ENCODE peak calls at places on chromosome 5, in seven cellular contexts. One of them, this sample, is unnamed.
A peak's percentile ranks its signal among the peaks of the same experiment; 100 is the strongest.

GRCh38 chr5:124605516-124605915 is 140.9 kb downstream of the ZNF608 start:
- DNase-seq in mesendoderm: no peak
- DNase-seq in heart left ventricle: no peak
- DNase-seq in iPS DF 6.9: no peak
- DNase-seq in hepatocyte: peak; percentile 19
- DNase-seq in left ventricle myocardium inferior: peak; percentile 42
- DNase-seq in tibial nerve: peak; percentile 25
- DNase-seq in this sample: peak; percentile 59

GRCh38 chr5:41761663-41762062 is 108.6 kb downstream of the OXCT1 start:
- DNase-seq in mesendoderm: no peak
- DNase-seq in heart left ventricle: no peak
- DNase-seq in iPS DF 6.9: no peak
- DNase-seq in hepatocyte: no peak
- DNase-seq in left ventricle myocardium inferior: no peak
- DNase-seq in tibial nerve: no peak
- DNase-seq in this sample: no peak

GRCh38 chr5:139882961-139883539 is 87.4 kb downstream of the PSD2 start:
- DNase-seq in mesendoderm: no peak
- DNase-seq in heart left ventricle: no peak
- DNase-seq in iPS DF 6.9: no peak
- DNase-seq in hepatocyte: peak; percentile 34
- DNase-seq in left ventricle myocardium inferior: no peak
- DNase-seq in tibial nerve: no peak
- DNase-seq in this sample: no peak

GRCh38 chr5:93164690-93165089 is 416.3 kb downstream of the NR2F1-AS1 start:
- DNase-seq in mesendoderm: peak; percentile 48
- DNase-seq in heart left ventricle: no peak
- DNase-seq in iPS DF 6.9: no peak
- DNase-seq in hepatocyte: no peak
- DNase-seq in left ventricle myocardium inferior: no peak
- DNase-seq in tibial nerve: no peak
- DNase-seq in this sample: no peak

GRCh38 chr5:14153932-14154646 is 10.9 kb downstream of the TRIO start:
- DNase-seq in mesendoderm: peak; percentile 85
- DNase-seq in heart left ventricle: peak; percentile 73
- DNase-seq in iPS DF 6.9: no peak
- DNase-seq in hepatocyte: peak; percentile 71
- DNase-seq in left ventricle myocardium inferior: peak; percentile 71
- DNase-seq in tibial nerve: peak; percentile 57
- DNase-seq in this sample: peak; percentile 83

GRCh38 chr5:159515909-159516415 is 185.7 kb upstream of the IL12B start:
- DNase-seq in mesendoderm: peak; percentile 81
- DNase-seq in heart left ventricle: no peak
- DNase-seq in iPS DF 6.9: peak; percentile 60
- DNase-seq in hepatocyte: peak; percentile 69
- DNase-seq in left ventricle myocardium inferior: peak; percentile 43
- DNase-seq in tibial nerve: peak; percentile 34
- DNase-seq in this sample: peak; percentile 68

GRCh38 chr5:173984218-173984617 is 4.8 kb upstream of the C5orf47 start:
- DNase-seq in mesendoderm: peak; percentile 69
- DNase-seq in heart left ventricle: no peak
- DNase-seq in iPS DF 6.9: no peak
- DNase-seq in hepatocyte: peak; percentile 45
- DNase-seq in left ventricle myocardium inferior: no peak
- DNase-seq in tibial nerve: no peak
- DNase-seq in this sample: no peak

GRCh38 chr5:179316111-179316551 is 29.1 kb downstream of the ADAMTS2 start:
- DNase-seq in mesendoderm: no peak
- DNase-seq in heart left ventricle: peak; percentile 26
- DNase-seq in iPS DF 6.9: no peak
- DNase-seq in hepatocyte: no peak
- DNase-seq in left ventricle myocardium inferior: peak; percentile 13
- DNase-seq in tibial nerve: no peak
- DNase-seq in this sample: peak; percentile 34

GRCh38 chr5:102760815-102761214 is 5.7 kb downstream of the PAM start:
- DNase-seq in mesendoderm: no peak
- DNase-seq in heart left ventricle: no peak
- DNase-seq in iPS DF 6.9: no peak
- DNase-seq in hepatocyte: no peak
- DNase-seq in left ventricle myocardium inferior: no peak
- DNase-seq in tibial nerve: no peak
- DNase-seq in this sample: no peak

GRCh38 chr5:182126-182525 is 9.2 kb upstream of the LRRC14B start:
- DNase-seq in mesendoderm: no peak
- DNase-seq in heart left ventricle: peak; percentile 51
- DNase-seq in iPS DF 6.9: no peak
- DNase-seq in hepatocyte: no peak
- DNase-seq in left ventricle myocardium inferior: no peak
- DNase-seq in tibial nerve: no peak
- DNase-seq in this sample: peak; percentile 3

GRCh38 chr5:60261732-60262131 is 368.2 kb upstream of the PDE4D start:
- DNase-seq in mesendoderm: no peak
- DNase-seq in heart left ventricle: no peak
- DNase-seq in iPS DF 6.9: no peak
- DNase-seq in hepatocyte: no peak
- DNase-seq in left ventricle myocardium inferior: no peak
- DNase-seq in tibial nerve: no peak
- DNase-seq in this sample: no peak

GRCh38 chr5:174872271-174872670 is 147.9 kb downstream of the MSX2 start:
- DNase-seq in mesendoderm: no peak
- DNase-seq in heart left ventricle: no peak
- DNase-seq in iPS DF 6.9: no peak
- DNase-seq in hepatocyte: peak; percentile 7
- DNase-seq in left ventricle myocardium inferior: no peak
- DNase-seq in tibial nerve: no peak
- DNase-seq in this sample: no peak

GRCh38 chr5:143779506-143779905 is 32.5 kb upstream of the HMHB1 start:
- DNase-seq in mesendoderm: no peak
- DNase-seq in heart left ventricle: no peak
- DNase-seq in iPS DF 6.9: no peak
- DNase-seq in hepatocyte: no peak
- DNase-seq in left ventricle myocardium inferior: no peak
- DNase-seq in tibial nerve: no peak
- DNase-seq in this sample: no peak

GRCh38 chr5:318931-319601 is 2.4 kb upstream of the AHRR start:
- DNase-seq in mesendoderm: no peak
- DNase-seq in heart left ventricle: no peak
- DNase-seq in iPS DF 6.9: no peak
- DNase-seq in hepatocyte: no peak
- DNase-seq in left ventricle myocardium inferior: no peak
- DNase-seq in tibial nerve: no peak
- DNase-seq in this sample: peak; percentile 44

GRCh38 chr5:34915856-34916192 is 313 bp downstream of the BRIX1 start:
- DNase-seq in mesendoderm: no peak
- DNase-seq in heart left ventricle: no peak
- DNase-seq in iPS DF 6.9: no peak
- DNase-seq in hepatocyte: peak; percentile 20
- DNase-seq in left ventricle myocardium inferior: no peak
- DNase-seq in tibial nerve: no peak
- DNase-seq in this sample: no peak

GRCh38 chr5:115558388-115558956 is 13.9 kb upstream of the FEM1C start:
- DNase-seq in mesendoderm: no peak
- DNase-seq in heart left ventricle: no peak
- DNase-seq in iPS DF 6.9: no peak
- DNase-seq in hepatocyte: no peak
- DNase-seq in left ventricle myocardium inferior: no peak
- DNase-seq in tibial nerve: no peak
- DNase-seq in this sample: no peak

GRCh38 chr5:153209016-153209415 is 281.5 kb upstream of the GRIA1 start:
- DNase-seq in mesendoderm: no peak
- DNase-seq in heart left ventricle: no peak
- DNase-seq in iPS DF 6.9: no peak
- DNase-seq in hepatocyte: no peak
- DNase-seq in left ventricle myocardium inferior: no peak
- DNase-seq in tibial nerve: no peak
- DNase-seq in this sample: no peak

GRCh38 chr5:169870221-169870620 is 110.1 kb downstream of the INSYN2B start:
- DNase-seq in mesendoderm: no peak
- DNase-seq in heart left ventricle: no peak
- DNase-seq in iPS DF 6.9: no peak
- DNase-seq in hepatocyte: no peak
- DNase-seq in left ventricle myocardium inferior: no peak
- DNase-seq in tibial nerve: no peak
- DNase-seq in this sample: no peak

GRCh38 chr5:109273594-109273993 is 136.2 kb downstream of the PJA2 start:
- DNase-seq in mesendoderm: no peak
- DNase-seq in heart left ventricle: no peak
- DNase-seq in iPS DF 6.9: no peak
- DNase-seq in hepatocyte: no peak
- DNase-seq in left ventricle myocardium inferior: no peak
- DNase-seq in tibial nerve: no peak
- DNase-seq in this sample: no peak

GRCh38 chr5:172497591-172498255 is 43.4 kb upstream of the SH3PXD2B start:
- DNase-seq in mesendoderm: no peak
- DNase-seq in heart left ventricle: no peak
- DNase-seq in iPS DF 6.9: no peak
- DNase-seq in hepatocyte: no peak
- DNase-seq in left ventricle myocardium inferior: no peak
- DNase-seq in tibial nerve: peak; percentile 2
- DNase-seq in this sample: no peak

GRCh38 chr5:141478321-141478945 is 2.7 kb downstream of the PCDHGC3 start:
- DNase-seq in mesendoderm: peak; percentile 57
- DNase-seq in heart left ventricle: no peak
- DNase-seq in iPS DF 6.9: no peak
- DNase-seq in hepatocyte: peak; percentile 44
- DNase-seq in left ventricle myocardium inferior: no peak
- DNase-seq in tibial nerve: no peak
- DNase-seq in this sample: no peak

GRCh38 chr5:36389245-36389644 is 87.5 kb upstream of the RANBP3L start:
- DNase-seq in mesendoderm: peak; percentile 45
- DNase-seq in heart left ventricle: no peak
- DNase-seq in iPS DF 6.9: no peak
- DNase-seq in hepatocyte: peak; percentile 41
- DNase-seq in left ventricle myocardium inferior: no peak
- DNase-seq in tibial nerve: peak; percentile 49
- DNase-seq in this sample: no peak

GRCh38 chr5:132094393-132095076 is 20.9 kb downstream of the CSF2 start:
- DNase-seq in mesendoderm: no peak
- DNase-seq in heart left ventricle: no peak
- DNase-seq in iPS DF 6.9: no peak
- DNase-seq in hepatocyte: peak; percentile 67
- DNase-seq in left ventricle myocardium inferior: no peak
- DNase-seq in tibial nerve: no peak
- DNase-seq in this sample: no peak

GRCh38 chr5:177410575-177410974 is 1.2 kb upstream of the F12 start:
- DNase-seq in mesendoderm: no peak
- DNase-seq in heart left ventricle: no peak
- DNase-seq in iPS DF 6.9: no peak
- DNase-seq in hepatocyte: no peak
- DNase-seq in left ventricle myocardium inferior: no peak
- DNase-seq in tibial nerve: no peak
- DNase-seq in this sample: no peak

GRCh38 chr5:59251627-59252026 is 641.9 kb downstream of the PDE4D start:
- DNase-seq in mesendoderm: no peak
- DNase-seq in heart left ventricle: no peak
- DNase-seq in iPS DF 6.9: no peak
- DNase-seq in hepatocyte: no peak
- DNase-seq in left ventricle myocardium inferior: no peak
- DNase-seq in tibial nerve: no peak
- DNase-seq in this sample: no peak
- H3K4me1 ChIP-seq in mesendoderm: no peaks in the 10 kb centered on the region
- H3K4me1 ChIP-seq in heart left ventricle: peaks cover 17% of the 10 kb centered on the region
- H3K4me1 ChIP-seq in iPS DF 6.9: no peaks in the 10 kb centered on the region
- H3K4me1 ChIP-seq in hepatocyte: peaks cover 5% of the 10 kb centered on the region
- H3K4me1 ChIP-seq in left ventricle myocardium inferior: peaks cover 18% of the 10 kb centered on the region
- H3K4me1 ChIP-seq in tibial nerve: no peaks in the 10 kb centered on the region
- H3K4me1 ChIP-seq in this sample: peaks cover 19% of the 10 kb centered on the region

DNA sequence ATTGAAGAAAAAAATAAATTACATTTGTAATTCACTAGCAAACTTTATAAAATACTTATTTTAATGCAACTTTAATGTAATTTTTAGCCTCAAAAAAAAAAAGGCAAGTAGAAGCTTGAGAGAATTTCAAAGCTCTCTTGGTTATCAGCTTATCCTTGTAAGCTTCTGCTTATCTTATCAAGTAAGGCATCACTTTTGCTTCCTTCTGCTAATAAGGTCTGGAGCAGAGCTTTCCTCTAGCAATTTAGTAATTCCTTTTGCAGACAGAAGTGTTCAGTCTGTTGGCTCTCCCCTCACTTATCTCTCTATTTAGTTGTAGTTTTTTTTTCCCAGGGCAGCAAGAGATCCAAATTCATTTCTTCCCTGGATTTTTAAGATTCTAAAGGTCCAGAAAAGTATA is 525.0 kb downstream of the ISL1 start:
- DNase-seq in mesendoderm: peak; percentile 72
- DNase-seq in heart left ventricle: no peak
- DNase-seq in iPS DF 6.9: no peak
- DNase-seq in hepatocyte: no peak
- DNase-seq in left ventricle myocardium inferior: no peak
- DNase-seq in tibial nerve: no peak
- DNase-seq in this sample: no peak
- H3K27ac ChIP-seq in mesendoderm: no peak overlapping the region
- H3K27ac ChIP-seq in heart left ventricle: no peak overlapping the region
- H3K27ac ChIP-seq in iPS DF 6.9: no peak overlapping the region
- H3K27ac ChIP-seq in hepatocyte: peak overlapping the region; percentile 6
- H3K27ac ChIP-seq in left ventricle myocardium inferior: no peak overlapping the region
- H3K27ac ChIP-seq in tibial nerve: no peak overlapping the region
- H3K27ac ChIP-seq in this sample: no peak overlapping the region

DNA sequence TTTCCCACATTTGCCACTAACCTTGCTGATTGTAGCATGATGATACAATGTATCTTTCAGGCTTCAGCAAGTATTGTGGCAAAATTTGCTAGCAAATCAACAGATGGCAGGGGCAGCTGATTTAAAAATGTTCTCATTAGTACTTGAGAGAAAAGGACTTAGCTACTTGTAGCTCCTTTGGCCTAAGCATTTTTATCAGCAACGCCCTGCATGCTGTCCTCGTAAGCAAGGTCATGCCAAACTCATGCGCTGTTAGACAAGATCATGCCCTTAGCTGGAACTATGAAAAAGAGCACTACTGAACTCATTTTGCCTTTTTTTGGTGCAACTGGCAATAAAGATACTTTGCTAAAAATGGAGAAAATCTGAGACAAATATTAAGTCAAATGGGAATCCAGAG is 197.1 kb downstream of the ICE1 start:
- DNase-seq in mesendoderm: no peak
- DNase-seq in heart left ventricle: no peak
- DNase-seq in iPS DF 6.9: no peak
- DNase-seq in hepatocyte: no peak
- DNase-seq in left ventricle myocardium inferior: no peak
- DNase-seq in tibial nerve: no peak
- DNase-seq in this sample: no peak
- H3K36me3 ChIP-seq in mesendoderm: no peaks in the 10 kb centered on the region
- H3K36me3 ChIP-seq in heart left ventricle: no peaks in the 10 kb centered on the region
- H3K36me3 ChIP-seq in iPS DF 6.9: no peaks in the 10 kb centered on the region
- H3K36me3 ChIP-seq in hepatocyte: no peaks in the 10 kb centered on the region
- H3K36me3 ChIP-seq in left ventricle myocardium inferior: no peaks in the 10 kb centered on the region
- H3K36me3 ChIP-seq in tibial nerve: no peaks in the 10 kb centered on the region
- H3K36me3 ChIP-seq in this sample: no peaks in the 10 kb centered on the region

DNA sequence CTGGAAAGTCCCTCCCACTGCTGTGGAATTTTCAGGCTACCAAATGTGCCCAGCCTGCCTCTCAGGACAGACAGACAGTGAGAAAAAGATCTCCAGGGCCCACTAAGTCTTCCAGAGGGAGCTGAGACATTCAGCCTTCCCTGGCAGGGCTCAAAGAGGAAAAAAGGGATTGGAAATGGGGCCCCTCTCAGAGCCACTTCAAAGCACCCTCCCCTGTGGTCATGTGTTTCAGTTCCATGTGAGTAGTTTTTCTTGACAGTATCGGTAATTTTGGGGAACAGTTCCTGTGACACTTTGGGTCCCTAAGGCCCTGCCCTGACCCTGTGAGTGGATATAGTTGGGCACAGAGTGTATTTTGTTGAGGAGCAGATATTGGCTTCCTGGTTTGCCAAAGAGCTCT is 25.0 kb downstream of the LARP1 start:
- DNase-seq in mesendoderm: no peak
- DNase-seq in heart left ventricle: no peak
- DNase-seq in iPS DF 6.9: no peak
- DNase-seq in hepatocyte: no peak
- DNase-seq in left ventricle myocardium inferior: no peak
- DNase-seq in tibial nerve: no peak
- DNase-seq in this sample: no peak
- H3K4me1 ChIP-seq in mesendoderm: peaks cover 21% of the 10 kb centered on the region
- H3K4me1 ChIP-seq in heart left ventricle: peaks cover 94% of the 10 kb centered on the region
- H3K4me1 ChIP-seq in iPS DF 6.9: peaks cover 18% of the 10 kb centered on the region
- H3K4me1 ChIP-seq in hepatocyte: peaks cover 44% of the 10 kb centered on the region
- H3K4me1 ChIP-seq in left ventricle myocardium inferior: peaks cover 100% of the 10 kb centered on the region
- H3K4me1 ChIP-seq in tibial nerve: no peaks in the 10 kb centered on the region
- H3K4me1 ChIP-seq in this sample: peaks cover 99% of the 10 kb centered on the region